ENCODE peak calls at places on chromosomes 3 and 15, in ten cellular contexts. G is endothelial cell; C is body of pancreas; T is A549; H is GM13977; A is heart left ventricle; Z is Panc1; D is neural progenitor cell; Q is CD4-positive, alpha-beta T cell; F is mucosa of descending colon. J is an unnamed sample.

GRCh38 chr3:36707623-36708409 is 56.5 kb downstream of the DCLK3 start:
- DNase-seq in G (no peak), C (no peak), T (peak), H (no peak), A (no peak), Z (no peak), D (no peak), Q (no peak), F (no peak), J (no peak)

GRCh38 chr15:80613762-80614365 is 81.2 kb upstream of the ABHD17C start:
- DNase-seq in G (no peak), C (no peak), T (no peak), H (no peak), A (no peak), Z (no peak), D (no peak), Q (no peak), F (no peak), J (no peak)

GRCh38 chr15:84681822-84682221 is 23.8 kb upstream of the NMB start:
- DNase-seq in G (no peak), C (no peak), T (no peak), H (no peak), A (no peak), Z (no peak), D (no peak), Q (peak), F (no peak), J (no peak)

GRCh38 chr3:196320110-196320509 is 2.1 kb upstream of the DYNLT2B start:
- DNase-seq in G (no peak), C (no peak), T (no peak), H (no peak), A (no peak), Z (no peak), D (no peak), Q (no peak), F (no peak), J (no peak)

GRCh38 chr3:98972155-98972554 is 70.7 kb upstream of the DCBLD2 start:
- DNase-seq in G (no peak), C (no peak), T (no peak), H (no peak), A (no peak), Z (no peak), D (no peak), Q (no peak), F (no peak), J (no peak)

GRCh38 chr3:23758253-23758838 is 47.4 kb upstream of the UBE2E1 start:
- DNase-seq in G (no peak), C (no peak), T (no peak), H (no peak), A (no peak), Z (no peak), D (no peak), Q (no peak), F (no peak), J (no peak)

GRCh38 chr3:194496217-194496881 is 9.5 kb upstream of the ATP13A3 start:
- DNase-seq in G (no peak), C (no peak), T (no peak), H (no peak), A (no peak), Z (no peak), D (no peak), Q (no peak), F (peak), J (no peak)

GRCh38 chr3:123732447-123732846 is 147.6 kb upstream of the HACD2 start:
- DNase-seq in G (no peak), C (no peak), T (peak), H (no peak), A (no peak), Z (peak), D (no peak), Q (no peak), F (no peak), J (no peak)

GRCh38 chr3:72186485-72186864 is 401.5 kb upstream of the PROK2 start:
- DNase-seq in G (no peak), C (no peak), T (no peak), H (no peak), A (no peak), Z (no peak), D (no peak), Q (no peak), F (no peak), J (no peak)

GRCh38 chr3:11479230-11479620 is 164.5 kb downstream of the VGLL4 start:
- DNase-seq in G (no peak), C (no peak), T (no peak), H (no peak), A (no peak), Z (no peak), D (no peak), Q (no peak), F (no peak), J (no peak)

DNA sequence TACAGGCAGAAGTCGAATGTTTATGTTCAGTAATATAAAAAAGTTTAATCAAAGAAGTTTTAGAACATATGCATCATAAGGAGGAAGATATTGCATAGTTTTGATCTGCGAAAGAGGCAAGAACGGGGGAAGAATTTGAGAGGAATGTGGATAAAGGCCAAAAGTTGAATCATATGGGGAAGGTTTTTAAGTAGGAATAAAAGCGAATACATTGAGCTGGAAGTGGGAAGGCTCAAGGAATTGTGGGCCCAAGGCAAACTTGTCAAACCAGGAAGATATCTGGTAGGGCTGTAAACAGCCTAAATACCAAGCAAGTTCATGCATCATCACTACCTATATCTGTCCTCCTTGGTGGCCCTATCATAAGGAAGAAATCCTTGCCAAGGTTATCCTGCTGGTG is 186.9 kb downstream of the MAGI1 start:
- DNase-seq in G (no peak), C (no peak), T (no peak), H (no peak), A (no peak), Z (no peak), D (no peak), Q (no peak), F (no peak), J (no peak)
- TF ChIP-seq CTCF in G (no peak), C (no peak), T (no peak), H (no peak), A (no peak), Z (no peak), D (no peak), Q (no peak), F (no peak), J (no peak)

GRCh38 chr3:178436773-178437172 is 99.5 kb upstream of the KCNMB2 start:
- DNase-seq in G (no peak), C (no peak), T (peak), H (peak), A (no peak), Z (no peak), D (peak), Q (no peak), F (no peak), J (no peak)
- TF ChIP-seq CTCF in G (peak), C (peak), T (peak), H (peak), A (peak), Z (peak), D (peak), Q (peak), F (no peak), J (peak)

GRCh38 chr3:78221300-78221699 is 1181.4 kb downstream of the ROBO2 start:
- DNase-seq in G (no peak), C (no peak), T (no peak), H (no peak), A (no peak), Z (no peak), D (no peak), Q (no peak), F (no peak), J (no peak)
- TF ChIP-seq CTCF in G (no peak), C (no peak), T (no peak), H (no peak), A (no peak), Z (no peak), D (peak), Q (no peak), F (no peak), J (no peak)

GRCh38 chr3:50617096-50617791 is at the start of gene MAPKAPK3:
- DNase-seq in G (no peak), C (peak), T (no peak), H (no peak), A (no peak), Z (no peak), D (peak), Q (no peak), F (peak), J (no peak)
- TF ChIP-seq CTCF in G (no peak), C (peak), T (no peak), H (no peak), A (no peak), Z (no peak), D (peak), Q (no peak), F (no peak), J (no peak)

GRCh38 chr15:48855501-48856440 is 22.2 kb upstream of the EID1 start:
- DNase-seq in G (peak), C (peak), T (peak), H (no peak), A (no peak), Z (no peak), D (peak), Q (no peak), F (peak), J (peak)
- TF ChIP-seq CTCF in G (peak), C (peak), T (peak), H (no peak), A (peak), Z (peak), D (peak), Q (no peak), F (peak), J (peak)

GRCh38 chr15:67256051-67256450 is 1.5 kb downstream of the IQCH start:
- DNase-seq in G (no peak), C (no peak), T (no peak), H (no peak), A (no peak), Z (no peak), D (no peak), Q (no peak), F (no peak), J (no peak)

GRCh38 chr15:67254238-67255175 is at the start of the genes AAGAB and IQCH:
- DNase-seq in G (peak), C (peak), T (peak), H (peak), A (peak), Z (peak), D (peak), Q (peak), F (peak), J (peak)

GRCh38 chr15:67253103-67253502 is 1.4 kb downstream of the AAGAB start:
- DNase-seq in G (no peak), C (no peak), T (no peak), H (no peak), A (no peak), Z (no peak), D (no peak), Q (no peak), F (no peak), J (no peak)

GRCh38 chr15:67251318-67251717 is 3.1 kb downstream of the AAGAB start:
- DNase-seq in G (no peak), C (no peak), T (no peak), H (no peak), A (no peak), Z (no peak), D (no peak), Q (no peak), F (no peak), J (no peak)

DNA sequence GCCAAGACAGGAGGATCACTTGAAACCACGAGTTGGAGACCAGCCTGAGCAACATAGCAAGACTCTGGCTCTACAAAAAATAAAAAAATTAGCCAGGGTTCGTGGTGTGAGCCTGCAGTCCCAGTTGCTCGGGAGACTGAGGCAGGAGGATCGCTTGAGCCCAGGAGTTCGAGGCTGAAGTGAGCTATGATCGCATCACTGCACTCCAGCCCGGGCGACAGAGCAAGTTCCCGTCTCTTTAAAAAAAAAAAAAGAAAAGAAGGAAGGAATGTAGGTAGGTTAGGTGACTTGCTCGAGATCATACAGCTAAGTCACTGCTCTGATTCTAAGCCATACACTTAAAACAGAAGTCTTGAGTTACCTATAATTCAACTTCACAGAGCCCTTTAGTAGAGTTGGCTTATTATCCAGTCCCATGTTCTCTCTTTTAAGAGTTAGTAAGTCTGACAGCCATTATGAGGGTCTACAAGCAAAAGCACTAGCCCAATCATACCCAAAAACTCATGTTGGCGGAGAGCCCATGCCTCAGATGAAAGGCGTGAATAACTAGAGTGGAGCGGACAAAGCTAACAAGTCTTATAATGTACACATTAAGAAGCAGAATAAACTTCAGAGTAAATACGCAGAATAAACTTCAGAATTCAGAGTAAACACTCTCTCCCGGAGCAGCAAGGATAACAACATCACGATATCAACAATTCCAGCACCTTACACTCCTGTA is 784 bp downstream of the AAGAB start:
- DNase-seq in G (no peak), C (no peak), T (peak), H (no peak), A (no peak), Z (no peak), D (no peak), Q (no peak), F (peak), J (peak)
- TF ChIP-seq CTCF in G (no peak), C (no peak), T (no peak), H (no peak), A (no peak), Z (no peak), D (no peak), Q (no peak), F (no peak), J (no peak)

DNA sequence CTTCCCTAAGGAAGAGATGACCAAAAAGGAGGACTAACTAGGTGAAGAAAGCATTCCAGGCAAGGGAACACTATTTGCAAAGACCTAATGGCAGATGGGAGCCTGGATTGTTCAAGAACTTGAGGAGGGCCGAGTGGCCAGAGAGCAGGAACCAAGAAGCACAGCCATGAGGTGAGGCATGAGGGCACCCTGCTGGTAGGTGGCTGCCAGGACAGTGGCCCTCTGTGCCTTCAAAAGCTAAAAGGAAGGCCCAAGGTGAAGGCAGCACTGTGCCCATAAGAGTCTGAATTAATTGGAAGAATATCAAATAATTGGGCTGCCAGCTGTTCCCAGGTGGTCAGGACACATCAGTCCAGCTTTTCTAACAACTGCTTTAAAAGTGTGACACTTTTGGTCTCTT is 27.9 kb upstream of the CTDSPL start:
- DNase-seq in G (peak), C (no peak), T (peak), H (no peak), A (peak), Z (no peak), D (no peak), Q (no peak), F (no peak), J (no peak)
- TF ChIP-seq CTCF in G (peak), C (no peak), T (peak), H (peak), A (peak), Z (peak), D (no peak), Q (no peak), F (no peak), J (peak)

GRCh38 chr15:85956515-85957275 is 123.0 kb upstream of the AGBL1 start:
- DNase-seq in G (no peak), C (no peak), T (no peak), H (no peak), A (no peak), Z (no peak), D (no peak), Q (no peak), F (no peak), J (no peak)
- TF ChIP-seq CTCF in G (no peak), C (no peak), T (no peak), H (no peak), A (no peak), Z (no peak), D (no peak), Q (no peak), F (no peak), J (no peak)